ENCODE peak calls at places on chromosome 6, in four cellular contexts. D is IMR-90, G is osteoblast, C is psoas muscle. L is an unnamed sample.

GRCh38 chr6:41374618-41375590 is 39.5 kb downstream of the NCR2 start:
- DNase-seq in D (no peak), C (no peak), G (no peak), L (no peak)

GRCh38 chr6:122719176-122719575 is 60.3 kb upstream of the FABP7 start:
- DNase-seq in G (no peak), D (no peak), C (no peak), L (no peak)

GRCh38 chr6:503610-504362 is 112.2 kb downstream of the IRF4 start:
- DNase-seq in D (no peak), C (no peak), G (peak; percentile 71), L (peak; percentile 82)

GRCh38 chr6:108436771-108437170 is 123.9 kb upstream of the FOXO3 start:
- DNase-seq in G (no peak), C (no peak), D (no peak), L (no peak)

GRCh38 chr6:37503486-37503980 is 3.8 kb upstream of the CCDC167 start:
- DNase-seq in D (no peak), G (peak; percentile 73), C (no peak), L (no peak)

GRCh38 chr6:106801256-106801655 is 171.9 kb downstream of the QRSL1 start:
- DNase-seq in C (no peak), G (no peak), D (no peak), L (no peak)

GRCh38 chr6:132354517-132355167 is 46.6 kb downstream of the MOXD1 start:
- DNase-seq in G (no peak), D (no peak), C (peak; percentile 57), L (peak; percentile 67)

GRCh38 chr6:105798057-105798456 is 288.1 kb upstream of the PRDM1 start:
- DNase-seq in G (peak; percentile 81), D (peak; percentile 81), C (no peak), L (no peak)

GRCh38 chr6:108497883-108498282 is 62.8 kb upstream of the FOXO3 start:
- DNase-seq in G (peak; percentile 60), C (no peak), D (peak; percentile 35), L (no peak)

GRCh38 chr6:145891565-145891964 is 72.6 kb downstream of the SHPRH start:
- DNase-seq in G (no peak), C (no peak), D (peak; percentile 77), L (no peak)

GRCh38 chr6:122651604-122652003 is 41.4 kb downstream of the PKIB start:
- DNase-seq in C (no peak), D (peak; percentile 59), G (no peak), L (no peak)

GRCh38 chr6:45483501-45483900 is 105.8 kb upstream of the SUPT3H start:
- DNase-seq in C (no peak), G (no peak), D (peak; percentile 38), L (no peak)

GRCh38 chr6:36840471-36841461 is 1.5 kb upstream of the CPNE5 start:
- DNase-seq in D (no peak), G (peak; percentile 89), C (peak; percentile 69), L (peak; percentile 48)

GRCh38 chr6:158497620-158498019 is 62.3 kb upstream of the TMEM181 start:
- DNase-seq in C (no peak), D (no peak), G (no peak), L (no peak)

GRCh38 chr6:72525821-72526550 is 95.9 kb upstream of the KCNQ5 start:
- DNase-seq in D (peak; percentile 69), G (no peak), C (no peak), L (no peak)

GRCh38 chr6:38687043-38687353 is 15.9 kb downstream of the GLO1 start:
- DNase-seq in G (no peak), D (no peak), C (no peak), L (no peak)

GRCh38 chr6:106444777-106445507 is 84.4 kb downstream of the CRYBG1 start:
- DNase-seq in G (no peak), D (peak; percentile 69), C (no peak), L (no peak)

GRCh38 chr6:157325069-157325805 is 1.9 kb upstream of the TMEM242 start:
- DNase-seq in C (no peak), G (no peak), D (peak; percentile 63), L (no peak)

GRCh38 chr6:41706876-41707564 is 28.4 kb downstream of the TFEB start:
- DNase-seq in G (peak; percentile 91), D (peak; percentile 53), C (peak; percentile 81), L (no peak)

GRCh38 chr6:140183881-140184280 is 809.4 kb upstream of the CITED2 start:
- DNase-seq in D (peak; percentile 14), C (no peak), G (no peak), L (no peak)

GRCh38 chr6:40295251-40295949 is 291.8 kb downstream of the LRFN2 start:
- DNase-seq in D (no peak), G (no peak), C (no peak), L (no peak)

GRCh38 chr6:34341481-34341971 is 50.9 kb downstream of the NUDT3 start:
- DNase-seq in C (peak; percentile 55), D (peak; percentile 75), G (peak; percentile 73), L (no peak)

GRCh38 chr6:126529605-126530004 is 189.7 kb downstream of the CENPW start:
- DNase-seq in G (no peak), C (no peak), D (no peak), L (no peak)

GRCh38 chr6:1589208-1589607 is 20.5 kb upstream of the FOXC1 start:
- DNase-seq in G (peak; percentile 48), C (no peak), D (no peak), L (no peak)

DNA sequence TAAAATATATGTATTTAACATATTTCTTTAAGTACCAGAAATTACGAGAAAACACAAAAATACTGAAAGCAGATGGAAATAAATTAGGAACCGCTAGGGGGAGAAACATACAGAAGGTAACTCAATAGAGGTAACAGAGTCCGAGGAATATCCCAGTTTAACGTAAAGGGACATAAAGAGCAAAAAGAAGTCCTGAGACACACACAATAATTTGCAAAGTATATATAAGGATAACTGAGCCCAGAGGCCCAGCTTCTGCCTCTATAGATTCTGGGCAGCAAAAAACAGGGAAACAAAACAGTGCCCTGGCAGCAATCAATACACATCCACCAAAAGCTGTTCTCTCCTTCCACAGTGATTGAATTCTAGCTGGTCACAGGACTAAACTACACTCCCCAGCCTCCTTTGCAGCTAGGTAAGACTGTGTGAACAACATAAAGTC is 15.1 kb downstream of the TBC1D32 start:
- DNase-seq in G (no peak), C (no peak), D (peak; percentile 20), L (no peak)
- H3K4me3 ChIP-seq in G (peak overlapping the region; percentile 63), C (no peak overlapping the region), D (peak overlapping the region; percentile 0), L (peak overlapping the region; percentile 35)

GRCh38 chr6:18053555-18054445 is 66.4 kb upstream of the KIF13A start:
- DNase-seq in G (no peak), D (peak; percentile 6), C (no peak), L (no peak)

GRCh38 chr6:18048953-18049630 is 61.7 kb upstream of the KIF13A start:
- DNase-seq in G (no peak), C (no peak), D (no peak), L (no peak)

GRCh38 chr6:18055098-18055497 is 67.4 kb downstream of the NHLRC1 start:
- DNase-seq in D (no peak), C (no peak), G (no peak), L (no peak)

GRCh38 chr6:18055714-18056382 is 66.6 kb downstream of the NHLRC1 start:
- DNase-seq in C (no peak), D (no peak), G (no peak), L (no peak)

GRCh38 chr6:18053071-18053475 is 65.6 kb upstream of the KIF13A start:
- DNase-seq in G (no peak), D (peak; percentile 75), C (no peak), L (no peak)
- H3K27ac ChIP-seq in G (no peak overlapping the region), D (no peak overlapping the region), C (no peak overlapping the region), L (no peak overlapping the region)

DNA sequence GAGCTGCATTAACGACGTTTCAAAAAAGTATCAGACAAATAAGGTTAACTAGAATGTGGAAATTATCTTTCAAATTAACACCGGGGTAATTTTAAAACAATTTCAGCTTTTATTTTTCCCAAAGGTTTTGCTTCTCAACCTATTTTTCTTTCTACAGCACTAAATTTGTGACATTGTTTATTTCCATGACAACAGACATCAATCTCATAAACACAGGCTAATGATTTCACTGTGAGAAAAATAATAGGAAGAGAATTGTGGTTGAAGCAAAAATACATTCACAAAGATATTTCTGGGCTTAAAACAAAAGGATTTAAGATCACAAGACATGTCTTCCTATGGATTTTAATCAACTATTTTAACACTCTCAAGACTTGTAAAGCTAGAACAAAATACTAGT is 38.4 kb downstream of the COL12A1 start:
- DNase-seq in G (no peak), D (no peak), C (no peak), L (no peak)
- H3K4me3 ChIP-seq in G (no peak overlapping the region), D (no peak overlapping the region), C (no peak overlapping the region), L (no peak overlapping the region)

GRCh38 chr6:137283080-137283479 is 63.9 kb upstream of the IFNGR1 start:
- DNase-seq in D (no peak), G (no peak), C (no peak), L (no peak)

GRCh38 chr6:137283940-137284910 is 65.0 kb upstream of the IFNGR1 start:
- DNase-seq in G (no peak), D (peak; percentile 19), C (no peak), L (no peak)

GRCh38 chr6:137277971-137278602 is 58.9 kb upstream of the IFNGR1 start:
- DNase-seq in G (peak; percentile 71), C (no peak), D (peak; percentile 84), L (no peak)

GRCh38 chr6:137286368-137286767 is 67.2 kb upstream of the IFNGR1 start:
- DNase-seq in G (no peak), C (no peak), D (no peak), L (no peak)

GRCh38 chr6:137282253-137282652 is 63.1 kb upstream of the IFNGR1 start:
- DNase-seq in G (no peak), D (no peak), C (no peak), L (no peak)
- H3K27ac ChIP-seq in G (no peak overlapping the region), D (no peak overlapping the region), C (no peak overlapping the region), L (no peak overlapping the region)

GRCh38 chr6:10099648-10100047 is 315.2 kb downstream of the TFAP2A start:
- DNase-seq in D (no peak), C (no peak), G (no peak), L (no peak)

GRCh38 chr6:10093282-10093681 is 321.6 kb downstream of the TFAP2A start:
- DNase-seq in G (no peak), C (no peak), D (no peak), L (no peak)

GRCh38 chr6:10101551-10102252 is 313.2 kb downstream of the TFAP2A start:
- DNase-seq in G (no peak), D (no peak), C (no peak), L (no peak)

GRCh38 chr6:10099086-10099499 is 315.8 kb downstream of the TFAP2A start:
- DNase-seq in D (no peak), G (no peak), C (no peak), L (peak; percentile 9)
- H3K4me3 ChIP-seq in D (no peak overlapping the region), G (no peak overlapping the region), C (no peak overlapping the region), L (peak overlapping the region; percentile 41)

GRCh38 chr6:116447496-116448011 is 13.6 kb upstream of the CALHM6 start:
- DNase-seq in G (peak; percentile 80), C (no peak), D (peak; percentile 99), L (no peak)
- H3K27ac ChIP-seq in G (peak overlapping the region; percentile 93), C (no peak overlapping the region), D (no peak overlapping the region), L (no peak overlapping the region)

GRCh38 chr6:151475653-151476523 is 17.9 kb upstream of the CCDC170 start:
- DNase-seq in G (peak; percentile 50), C (no peak), D (peak; percentile 59), L (no peak)
- H3K4me3 ChIP-seq in G (peak overlapping the region; percentile 22), C (no peak overlapping the region), D (no peak overlapping the region), L (no peak overlapping the region)

GRCh38 chr6:74259931-74260330 is 563.9 kb downstream of the CD109 start:
- DNase-seq in G (no peak), D (peak; percentile 60), C (no peak), L (no peak)

GRCh38 chr6:74253261-74253660 is 557.3 kb downstream of the CD109 start:
- DNase-seq in G (no peak), D (no peak), C (no peak), L (no peak)

GRCh38 chr6:74256387-74257180 is 560.6 kb downstream of the CD109 start:
- DNase-seq in G (no peak), C (no peak), D (peak; percentile 51), L (no peak)
- H3K27ac ChIP-seq in G (no peak overlapping the region), C (no peak overlapping the region), D (peak overlapping the region; percentile 99), L (no peak overlapping the region)